ENCODE peak calls at places on chromosomes 5 and 9, in nine cellular contexts. L is fibroblast of pulmonary artery, H is upper lobe of right lung, D is fibroblast of lung, J is spleen, W is IMR-90, Y is mucosa of descending colon, P is heart right ventricle, Z is choroid plexus epithelial cell. O is an unnamed sample.
A peak's percentile ranks its signal among the peaks of the same experiment; 100 is the strongest.

GRCh38 chr9:95750725-95751644 is 124.5 kb upstream of the ERCC6L2 start:
- DNase-seq in L (no peak), P (no peak), J (no peak), Z (no peak), W (no peak), D (no peak), H (no peak), Y (no peak), O (no peak)

GRCh38 chr5:10724799-10725507 is 36.1 kb downstream of the DAP start:
- DNase-seq in J (no peak), Y (no peak), D (peak; percentile 93), L (peak; percentile 90), W (peak; percentile 93), P (peak; percentile 74), H (no peak), Z (peak; percentile 84), O (peak; percentile 59)

GRCh38 chr9:116450378-116451139 is 236.5 kb upstream of the TRIM32 start:
- DNase-seq in W (peak; percentile 75), D (peak; percentile 94), L (peak; percentile 88), Y (no peak), Z (peak; percentile 90), P (no peak), H (peak; percentile 59), J (no peak), O (peak; percentile 73)

GRCh38 chr5:96483878-96484277 is 50.8 kb upstream of the PCSK1 start:
- DNase-seq in L (peak; percentile 69), Y (peak; percentile 49), P (no peak), H (no peak), J (no peak), D (peak; percentile 58), W (peak; percentile 55), Z (peak; percentile 69), O (peak; percentile 58)

GRCh38 chr5:98750693-98751092 is 22.8 kb upstream of the RGMB start:
- DNase-seq in J (no peak), Z (peak; percentile 58), Y (no peak), D (no peak), H (no peak), W (no peak), P (no peak), L (peak; percentile 40), O (no peak)

GRCh38 chr5:179870403-179870903 is 11.8 kb upstream of the MRNIP start:
- DNase-seq in L (peak; percentile 75), Z (peak; percentile 72), P (peak; percentile 69), D (peak; percentile 11), H (peak; percentile 84), J (peak; percentile 71), Y (peak; percentile 39), W (peak; percentile 52), O (no peak)

GRCh38 chr5:159762921-159763320 is 153.4 kb upstream of the ADRA1B start:
- DNase-seq in P (no peak), Z (no peak), H (no peak), W (no peak), Y (no peak), D (no peak), J (no peak), L (peak; percentile 40), O (no peak)

GRCh38 chr5:136070486-136071285 is 41.9 kb downstream of the TGFBI start:
- DNase-seq in W (no peak), Y (no peak), Z (no peak), D (no peak), H (no peak), L (peak; percentile 23), J (no peak), P (peak; percentile 80), O (no peak)

GRCh38 chr9:69122391-69123141 is 51.5 kb upstream of the TJP2 start:
- DNase-seq in W (peak; percentile 84), H (no peak), P (peak; percentile 3), D (peak; percentile 87), L (peak; percentile 88), J (no peak), Z (peak; percentile 93), Y (peak; percentile 77), O (peak; percentile 78)

GRCh38 chr9:91066856-91067255 is 265.2 kb downstream of the SYK start:
- DNase-seq in P (no peak), H (no peak), J (no peak), Y (no peak), Z (no peak), W (no peak), D (no peak), L (no peak), O (no peak)

GRCh38 chr5:94618029-94618492 is 343 bp downstream of the KIAA0825 start:
- DNase-seq in H (peak; percentile 85), P (peak; percentile 45), D (peak; percentile 79), Y (peak; percentile 79), Z (peak; percentile 72), J (no peak), L (peak; percentile 70), W (peak; percentile 57), O (peak; percentile 52)

GRCh38 chr9:105700598-105701544 is 6.5 kb downstream of the TMEM38B start:
- DNase-seq in W (no peak), J (no peak), P (no peak), H (no peak), D (no peak), L (no peak), Z (no peak), Y (peak; percentile 40), O (no peak)

GRCh38 chr5:167608708-167609272 is 682.7 kb upstream of the WWC1 start:
- DNase-seq in Z (no peak), P (no peak), L (no peak), W (no peak), Y (no peak), D (no peak), J (no peak), H (no peak), O (no peak)

GRCh38 chr5:149062371-149063016 is 368 bp downstream of the SH3TC2 start:
- DNase-seq in Y (peak; percentile 31), P (peak; percentile 71), Z (peak; percentile 58), L (peak; percentile 87), H (no peak), D (peak; percentile 85), W (peak; percentile 88), J (no peak), O (peak; percentile 95)
- TF ChIP-seq CTCF in Y (no peak), P (no peak), Z (no peak), L (no peak), H (no peak), D (no peak), W (no peak), J (no peak), O (no peak)

GRCh38 chr5:172531704-172532026 is 77.3 kb upstream of the SH3PXD2B start:
- DNase-seq in L (no peak), H (no peak), D (no peak), Y (no peak), Z (no peak), P (no peak), W (no peak), J (peak; percentile 40), O (no peak)

GRCh38 chr5:172533058-172533398 is 78.7 kb upstream of the SH3PXD2B start:
- DNase-seq in L (no peak), W (no peak), D (no peak), Z (no peak), H (peak; percentile 37), J (peak; percentile 45), P (no peak), Y (no peak), O (no peak)

GRCh38 chr5:172530835-172531703 is 76.7 kb upstream of the SH3PXD2B start:
- DNase-seq in Y (no peak), P (no peak), L (no peak), D (no peak), H (peak; percentile 27), J (peak; percentile 29), W (no peak), Z (no peak), O (no peak)

GRCh38 chr5:172534229-172535169 is 80.2 kb upstream of the SH3PXD2B start:
- DNase-seq in H (peak; percentile 38), L (no peak), J (peak; percentile 53), W (no peak), D (peak; percentile 18), Z (no peak), P (no peak), Y (peak; percentile 61), O (no peak)

GRCh38 chr5:172533399-172534228 is 79.3 kb upstream of the SH3PXD2B start:
- DNase-seq in J (peak; percentile 68), D (peak; percentile 23), H (peak; percentile 46), Z (no peak), L (no peak), P (no peak), Y (peak; percentile 37), W (no peak), O (no peak)
- H3K4me3 ChIP-seq in J (no peak overlapping the region), D (no peak overlapping the region), H (no peak overlapping the region), Z (no peak overlapping the region), L (no peak overlapping the region), P (no peak overlapping the region), Y (no peak overlapping the region), W (no peak overlapping the region), O (no peak overlapping the region)

GRCh38 chr5:74903165-74903787 is 37.1 kb upstream of the FAM169A start:
- DNase-seq in H (peak; percentile 77), P (no peak), Y (peak; percentile 78), Z (peak; percentile 28), L (peak; percentile 3), J (no peak), D (no peak), W (no peak), O (no peak)
- TF ChIP-seq CTCF in H (peak; percentile 49), P (no peak), Y (peak; percentile 50), Z (peak; percentile 63), L (peak; percentile 27), J (no peak), D (peak; percentile 20), W (peak; percentile 7), O (peak; percentile 38)

GRCh38 chr9:86353591-86354047 is 591 bp downstream of the TUT7 start:
- DNase-seq in D (no peak), W (no peak), J (no peak), Y (peak; percentile 67), L (peak; percentile 33), P (no peak), H (no peak), Z (peak; percentile 34), O (no peak)

GRCh38 chr9:86352440-86353106 is 1.6 kb downstream of the TUT7 start:
- DNase-seq in D (peak; percentile 21), Z (peak; percentile 45), H (no peak), P (no peak), Y (no peak), L (peak; percentile 29), W (no peak), J (no peak), O (no peak)

GRCh38 chr9:86351897-86352296 is 2.3 kb downstream of the TUT7 start:
- DNase-seq in Y (no peak), Z (no peak), H (no peak), W (no peak), J (no peak), P (no peak), D (no peak), L (no peak), O (no peak)

GRCh38 chr9:86350006-86350755 is 4.0 kb downstream of the TUT7 start:
- DNase-seq in J (no peak), Z (no peak), W (no peak), P (no peak), H (no peak), D (no peak), L (no peak), Y (no peak), O (no peak)

DNA sequence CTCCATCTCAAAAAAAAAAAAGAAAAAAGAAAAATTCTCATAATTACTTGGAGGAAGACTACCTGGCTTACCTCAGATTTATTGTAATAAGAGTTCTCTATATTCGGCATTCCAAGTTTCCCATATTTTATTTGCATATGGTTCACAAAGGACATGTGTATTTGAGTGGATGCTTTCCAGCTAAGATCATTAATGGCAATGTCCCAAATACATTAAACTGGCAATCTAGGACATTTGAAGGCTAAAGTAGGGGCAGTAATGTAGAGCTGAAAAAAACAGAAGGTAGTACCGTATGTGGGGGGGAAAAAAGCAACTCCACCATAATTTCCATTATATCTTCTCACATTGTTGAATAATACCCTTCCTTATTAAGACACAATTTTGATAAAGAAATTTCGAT is 4.9 kb downstream of the TUT7 start:
- DNase-seq in D (peak; percentile 32), L (peak; percentile 35), Y (no peak), Z (peak; percentile 21), J (no peak), W (peak; percentile 30), P (no peak), H (no peak), O (peak; percentile 56)
- H3K4me3 ChIP-seq in D (no peak overlapping the region), L (no peak overlapping the region), Y (no peak overlapping the region), Z (no peak overlapping the region), J (no peak overlapping the region), W (no peak overlapping the region), P (no peak overlapping the region), H (no peak overlapping the region), O (no peak overlapping the region)